ENCODE peak calls at places on chromosomes 6 and 20, in ten cellular contexts. One of them, this sample, is unnamed.

GRCh38 chr6:84278311-84278710 is 50.9 kb upstream of the CEP162 start:
- DNase-seq in lower lobe of right lung: no peak
- DNase-seq in fibroblast of lung: peak; percentile 6
- DNase-seq in cardiac fibroblast: peak; percentile 54
- DNase-seq in RWPE1: no peak
- DNase-seq in BJ: no peak
- DNase-seq in GM13977: no peak
- DNase-seq in dorsolateral prefrontal cortex: no peak
- DNase-seq in CD4-positive, alpha-beta T cell: no peak
- DNase-seq in lung: no peak
- DNase-seq in this sample: peak; percentile 1

GRCh38 chr6:112701201-112701600 is 354.1 kb downstream of the RFPL4B start:
- DNase-seq in lower lobe of right lung: no peak
- DNase-seq in fibroblast of lung: peak; percentile 65
- DNase-seq in cardiac fibroblast: peak; percentile 43
- DNase-seq in RWPE1: no peak
- DNase-seq in BJ: no peak
- DNase-seq in GM13977: no peak
- DNase-seq in dorsolateral prefrontal cortex: no peak
- DNase-seq in CD4-positive, alpha-beta T cell: no peak
- DNase-seq in lung: no peak
- DNase-seq in this sample: no peak

GRCh38 chr20:39233755-39234154 is 271.6 kb downstream of the DHX35 start:
- DNase-seq in lower lobe of right lung: no peak
- DNase-seq in fibroblast of lung: no peak
- DNase-seq in cardiac fibroblast: no peak
- DNase-seq in RWPE1: no peak
- DNase-seq in BJ: no peak
- DNase-seq in GM13977: no peak
- DNase-seq in dorsolateral prefrontal cortex: no peak
- DNase-seq in CD4-positive, alpha-beta T cell: no peak
- DNase-seq in lung: no peak
- DNase-seq in this sample: no peak

GRCh38 chr6:104952911-104953409 is 3.9 kb upstream of the LIN28B start:
- DNase-seq in lower lobe of right lung: no peak
- DNase-seq in fibroblast of lung: no peak
- DNase-seq in cardiac fibroblast: no peak
- DNase-seq in RWPE1: no peak
- DNase-seq in BJ: no peak
- DNase-seq in GM13977: no peak
- DNase-seq in dorsolateral prefrontal cortex: no peak
- DNase-seq in CD4-positive, alpha-beta T cell: no peak
- DNase-seq in lung: no peak
- DNase-seq in this sample: no peak

GRCh38 chr20:642398-643174 is 10.4 kb downstream of the SRXN1 start:
- DNase-seq in lower lobe of right lung: no peak
- DNase-seq in fibroblast of lung: no peak
- DNase-seq in cardiac fibroblast: no peak
- DNase-seq in RWPE1: no peak
- DNase-seq in BJ: no peak
- DNase-seq in GM13977: peak; percentile 44
- DNase-seq in dorsolateral prefrontal cortex: peak; percentile 59
- DNase-seq in CD4-positive, alpha-beta T cell: no peak
- DNase-seq in lung: no peak
- DNase-seq in this sample: no peak

GRCh38 chr6:156658596-156659316 is 118.4 kb upstream of the ARID1B start:
- DNase-seq in lower lobe of right lung: no peak
- DNase-seq in fibroblast of lung: peak; percentile 29
- DNase-seq in cardiac fibroblast: peak; percentile 63
- DNase-seq in RWPE1: no peak
- DNase-seq in BJ: no peak
- DNase-seq in GM13977: no peak
- DNase-seq in dorsolateral prefrontal cortex: no peak
- DNase-seq in CD4-positive, alpha-beta T cell: no peak
- DNase-seq in lung: no peak
- DNase-seq in this sample: no peak

GRCh38 chr6:163986313-163986712 is 571.8 kb downstream of the QKI start:
- DNase-seq in lower lobe of right lung: no peak
- DNase-seq in fibroblast of lung: peak; percentile 17
- DNase-seq in cardiac fibroblast: peak; percentile 32
- DNase-seq in RWPE1: no peak
- DNase-seq in BJ: no peak
- DNase-seq in GM13977: no peak
- DNase-seq in dorsolateral prefrontal cortex: no peak
- DNase-seq in CD4-positive, alpha-beta T cell: no peak
- DNase-seq in lung: no peak
- DNase-seq in this sample: no peak

GRCh38 chr20:51481311-51481997 is 61.1 kb downstream of the NFATC2 start:
- DNase-seq in lower lobe of right lung: no peak
- DNase-seq in fibroblast of lung: no peak
- DNase-seq in cardiac fibroblast: no peak
- DNase-seq in RWPE1: no peak
- DNase-seq in BJ: no peak
- DNase-seq in GM13977: no peak
- DNase-seq in dorsolateral prefrontal cortex: no peak
- DNase-seq in CD4-positive, alpha-beta T cell: no peak
- DNase-seq in lung: no peak
- DNase-seq in this sample: peak; percentile 26

GRCh38 chr6:17038316-17038715 is 63.5 kb upstream of the STMND1 start:
- DNase-seq in lower lobe of right lung: no peak
- DNase-seq in fibroblast of lung: peak; percentile 72
- DNase-seq in cardiac fibroblast: peak; percentile 53
- DNase-seq in RWPE1: no peak
- DNase-seq in BJ: no peak
- DNase-seq in GM13977: no peak
- DNase-seq in dorsolateral prefrontal cortex: no peak
- DNase-seq in CD4-positive, alpha-beta T cell: no peak
- DNase-seq in lung: no peak
- DNase-seq in this sample: peak; percentile 46

GRCh38 chr6:52696418-52696817 is 25.5 kb downstream of the TMEM14A start:
- DNase-seq in lower lobe of right lung: no peak
- DNase-seq in fibroblast of lung: no peak
- DNase-seq in cardiac fibroblast: no peak
- DNase-seq in RWPE1: no peak
- DNase-seq in BJ: no peak
- DNase-seq in GM13977: no peak
- DNase-seq in dorsolateral prefrontal cortex: no peak
- DNase-seq in CD4-positive, alpha-beta T cell: no peak
- DNase-seq in lung: no peak
- DNase-seq in this sample: no peak

GRCh38 chr6:33418690-33419291 is 884 bp upstream of the CUTA start:
- DNase-seq in lower lobe of right lung: no peak
- DNase-seq in fibroblast of lung: no peak
- DNase-seq in cardiac fibroblast: peak; percentile 41
- DNase-seq in RWPE1: no peak
- DNase-seq in BJ: no peak
- DNase-seq in GM13977: peak; percentile 45
- DNase-seq in dorsolateral prefrontal cortex: no peak
- DNase-seq in CD4-positive, alpha-beta T cell: no peak
- DNase-seq in lung: no peak
- DNase-seq in this sample: no peak

GRCh38 chr6:159761135-159761872 is 541 bp upstream of the ACAT2 start:
- DNase-seq in lower lobe of right lung: peak; percentile 53
- DNase-seq in fibroblast of lung: peak; percentile 20
- DNase-seq in cardiac fibroblast: peak; percentile 15
- DNase-seq in RWPE1: peak; percentile 8
- DNase-seq in BJ: no peak
- DNase-seq in GM13977: peak; percentile 25
- DNase-seq in dorsolateral prefrontal cortex: peak; percentile 49
- DNase-seq in CD4-positive, alpha-beta T cell: no peak
- DNase-seq in lung: no peak
- DNase-seq in this sample: peak; percentile 12

GRCh38 chr6:56767892-56768531 is 125.3 kb upstream of the DST start:
- DNase-seq in lower lobe of right lung: no peak
- DNase-seq in fibroblast of lung: no peak
- DNase-seq in cardiac fibroblast: peak; percentile 26
- DNase-seq in RWPE1: no peak
- DNase-seq in BJ: no peak
- DNase-seq in GM13977: no peak
- DNase-seq in dorsolateral prefrontal cortex: no peak
- DNase-seq in CD4-positive, alpha-beta T cell: no peak
- DNase-seq in lung: no peak
- DNase-seq in this sample: no peak

GRCh38 chr20:12882832-12883506 is 125.8 kb upstream of the SPTLC3 start:
- DNase-seq in lower lobe of right lung: no peak
- DNase-seq in fibroblast of lung: peak; percentile 30
- DNase-seq in cardiac fibroblast: peak; percentile 45
- DNase-seq in RWPE1: no peak
- DNase-seq in BJ: no peak
- DNase-seq in GM13977: no peak
- DNase-seq in dorsolateral prefrontal cortex: no peak
- DNase-seq in CD4-positive, alpha-beta T cell: no peak
- DNase-seq in lung: no peak
- DNase-seq in this sample: peak; percentile 46

GRCh38 chr6:7917729-7918128 is 7.1 kb upstream of the TXNDC5 start:
- DNase-seq in lower lobe of right lung: no peak
- DNase-seq in fibroblast of lung: no peak
- DNase-seq in cardiac fibroblast: no peak
- DNase-seq in RWPE1: no peak
- DNase-seq in BJ: no peak
- DNase-seq in GM13977: no peak
- DNase-seq in dorsolateral prefrontal cortex: no peak
- DNase-seq in CD4-positive, alpha-beta T cell: no peak
- DNase-seq in lung: no peak
- DNase-seq in this sample: no peak

GRCh38 chr20:44471481-44471882 is 4.2 kb upstream of the TTPAL start:
- DNase-seq in lower lobe of right lung: no peak
- DNase-seq in fibroblast of lung: peak; percentile 65
- DNase-seq in cardiac fibroblast: peak; percentile 73
- DNase-seq in RWPE1: peak; percentile 51
- DNase-seq in BJ: peak; percentile 19
- DNase-seq in GM13977: no peak
- DNase-seq in dorsolateral prefrontal cortex: no peak
- DNase-seq in CD4-positive, alpha-beta T cell: no peak
- DNase-seq in lung: no peak
- DNase-seq in this sample: peak; percentile 46

GRCh38 chr20:56630506-56631317 is 1.6 kb downstream of the TFAP2C start:
- DNase-seq in lower lobe of right lung: no peak
- DNase-seq in fibroblast of lung: no peak
- DNase-seq in cardiac fibroblast: no peak
- DNase-seq in RWPE1: peak; percentile 71
- DNase-seq in BJ: no peak
- DNase-seq in GM13977: peak; percentile 39
- DNase-seq in dorsolateral prefrontal cortex: no peak
- DNase-seq in CD4-positive, alpha-beta T cell: no peak
- DNase-seq in lung: no peak
- DNase-seq in this sample: peak; percentile 61
- TF ChIP-seq CTCF in lower lobe of right lung: no peak
- TF ChIP-seq CTCF in fibroblast of lung: no peak
- TF ChIP-seq CTCF in cardiac fibroblast: no peak
- TF ChIP-seq CTCF in RWPE1: peak; percentile 67
- TF ChIP-seq CTCF in BJ: no peak
- TF ChIP-seq CTCF in GM13977: no peak
- TF ChIP-seq CTCF in dorsolateral prefrontal cortex: no peak
- TF ChIP-seq CTCF in CD4-positive, alpha-beta T cell: no peak
- TF ChIP-seq CTCF in lung: no peak
- TF ChIP-seq CTCF in this sample: no peak

DNA sequence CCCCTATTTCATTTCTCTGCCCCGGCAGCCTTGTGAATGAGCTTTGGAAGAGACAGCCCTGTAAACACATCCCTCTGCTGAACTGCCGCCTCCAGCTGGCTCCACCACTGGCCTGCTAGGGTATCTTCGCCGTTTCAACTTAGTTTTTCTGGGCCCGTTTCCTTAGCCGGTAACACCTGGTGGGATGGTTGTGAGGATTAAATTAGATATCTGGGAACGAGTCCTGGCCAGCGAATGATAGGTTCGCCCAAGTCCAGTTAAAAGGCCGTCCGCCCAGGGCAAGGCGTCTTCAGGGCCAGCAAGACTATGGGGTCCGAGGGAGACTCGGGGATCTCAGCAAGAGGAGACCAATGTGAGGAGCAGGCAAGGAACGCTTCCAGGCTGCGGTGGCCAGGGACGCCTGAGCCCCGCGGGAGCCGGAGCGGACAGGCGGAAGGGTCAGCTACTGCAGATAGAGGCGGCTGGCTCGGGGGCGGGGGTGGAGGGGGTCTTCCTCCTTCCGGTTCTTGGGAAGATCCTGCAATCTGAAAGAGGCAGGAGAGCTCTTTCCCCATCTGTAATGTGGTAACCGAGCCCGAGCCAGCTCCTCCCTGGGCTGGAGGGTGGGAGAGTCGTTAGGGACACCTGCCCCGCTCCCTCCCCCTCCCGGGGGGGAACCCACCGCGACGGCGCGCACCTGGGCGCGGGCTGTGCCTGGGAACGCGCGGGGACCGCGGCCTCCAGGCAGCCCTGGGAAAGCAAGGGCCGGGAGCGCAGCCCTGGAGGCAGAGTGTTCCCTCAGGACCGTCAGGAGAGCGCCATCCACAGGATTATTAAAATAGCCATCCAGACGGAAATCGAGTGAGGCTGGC is 4.5 kb upstream of the PTCRA start:
- DNase-seq in lower lobe of right lung: no peak
- DNase-seq in fibroblast of lung: no peak
- DNase-seq in cardiac fibroblast: no peak
- DNase-seq in RWPE1: no peak
- DNase-seq in BJ: no peak
- DNase-seq in GM13977: no peak
- DNase-seq in dorsolateral prefrontal cortex: no peak
- DNase-seq in CD4-positive, alpha-beta T cell: no peak
- DNase-seq in lung: no peak
- DNase-seq in this sample: no peak
- TF ChIP-seq CTCF in lower lobe of right lung: no peak
- TF ChIP-seq CTCF in fibroblast of lung: no peak
- TF ChIP-seq CTCF in cardiac fibroblast: no peak
- TF ChIP-seq CTCF in RWPE1: no peak
- TF ChIP-seq CTCF in BJ: no peak
- TF ChIP-seq CTCF in GM13977: no peak
- TF ChIP-seq CTCF in dorsolateral prefrontal cortex: no peak
- TF ChIP-seq CTCF in CD4-positive, alpha-beta T cell: no peak
- TF ChIP-seq CTCF in lung: no peak
- TF ChIP-seq CTCF in this sample: no peak

GRCh38 chr6:14321992-14322772 is 204.6 kb downstream of the CD83 start:
- DNase-seq in lower lobe of right lung: no peak
- DNase-seq in fibroblast of lung: peak; percentile 4
- DNase-seq in cardiac fibroblast: no peak
- DNase-seq in RWPE1: no peak
- DNase-seq in BJ: no peak
- DNase-seq in GM13977: no peak
- DNase-seq in dorsolateral prefrontal cortex: no peak
- DNase-seq in CD4-positive, alpha-beta T cell: no peak
- DNase-seq in lung: no peak
- DNase-seq in this sample: peak; percentile 40
- TF ChIP-seq CTCF in lower lobe of right lung: no peak
- TF ChIP-seq CTCF in fibroblast of lung: no peak
- TF ChIP-seq CTCF in cardiac fibroblast: no peak
- TF ChIP-seq CTCF in RWPE1: no peak
- TF ChIP-seq CTCF in BJ: peak; percentile 23
- TF ChIP-seq CTCF in GM13977: no peak
- TF ChIP-seq CTCF in dorsolateral prefrontal cortex: no peak
- TF ChIP-seq CTCF in CD4-positive, alpha-beta T cell: no peak
- TF ChIP-seq CTCF in lung: no peak
- TF ChIP-seq CTCF in this sample: peak; percentile 23

DNA sequence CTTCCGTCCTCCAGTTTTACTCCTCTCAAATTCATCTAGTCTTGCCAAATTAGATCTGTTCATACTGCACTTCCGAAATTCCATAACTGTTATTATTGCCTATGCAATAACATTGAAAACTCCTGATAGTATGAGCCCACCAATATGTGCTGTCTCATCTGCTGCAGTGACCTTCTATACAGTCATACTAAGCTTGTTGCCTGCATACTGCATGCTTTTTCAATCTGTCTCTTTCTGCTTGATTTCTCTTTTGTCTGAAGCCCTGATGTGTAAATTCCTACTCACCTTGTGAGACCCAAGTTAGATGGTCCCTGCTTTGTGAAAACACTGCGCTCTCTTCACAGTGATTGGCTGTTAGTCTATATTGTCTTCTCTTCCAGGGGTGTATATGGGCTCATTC is 1.1 kb downstream of the TBP start:
- DNase-seq in lower lobe of right lung: no peak
- DNase-seq in fibroblast of lung: no peak
- DNase-seq in cardiac fibroblast: no peak
- DNase-seq in RWPE1: no peak
- DNase-seq in BJ: no peak
- DNase-seq in GM13977: no peak
- DNase-seq in dorsolateral prefrontal cortex: no peak
- DNase-seq in CD4-positive, alpha-beta T cell: no peak
- DNase-seq in lung: no peak
- DNase-seq in this sample: no peak
- TF ChIP-seq CTCF in lower lobe of right lung: no peak
- TF ChIP-seq CTCF in fibroblast of lung: no peak
- TF ChIP-seq CTCF in cardiac fibroblast: no peak
- TF ChIP-seq CTCF in RWPE1: no peak
- TF ChIP-seq CTCF in BJ: no peak
- TF ChIP-seq CTCF in GM13977: no peak
- TF ChIP-seq CTCF in dorsolateral prefrontal cortex: no peak
- TF ChIP-seq CTCF in CD4-positive, alpha-beta T cell: no peak
- TF ChIP-seq CTCF in lung: no peak
- TF ChIP-seq CTCF in this sample: no peak